ENCODE peak calls at places on chromosomes 16 and 17, in eight cellular contexts. O is 8988T; T is EL; Y is stimulated activated CD4-positive, alpha-beta T cell treated with anti-CD3 and anti-CD28 coated beads, Interleukin-2, amount 100 ng/mL, for 48 hours; V is endodermal cell; F is hepatic stellate cell; K is left colon; I is cardiac muscle cell. R is an unnamed sample.

GRCh38 chr16:22727285-22728166 is 86.4 kb upstream of the HS3ST2 start:
- DNase-seq in V (no peak), K (no peak), Y (no peak), F (no peak), O (no peak), I (no peak), T (no peak), R (no peak)

GRCh38 chr16:3183445-3184139 is 4.4 kb upstream of the OR1F1 start:
- DNase-seq in T (no peak), K (no peak), F (no peak), Y (no peak), I (no peak), V (peak; percentile 83), O (no peak), R (no peak)

GRCh38 chr16:86874141-86874540 is 295.8 kb downstream of the FOXL1 start:
- DNase-seq in I (peak; percentile 62), V (peak; percentile 93), K (no peak), Y (peak; percentile 30), T (peak; percentile 36), F (peak; percentile 42), O (peak; percentile 86), R (peak; percentile 59)

GRCh38 chr17:27420211-27420950 is 35.9 kb upstream of the KSR1 start:
- DNase-seq in I (no peak), K (no peak), Y (no peak), V (no peak), F (no peak), T (no peak), O (no peak), R (no peak)

GRCh38 chr17:41810659-41811548 is 845 bp downstream of the P3H4 start:
- DNase-seq in I (no peak), V (peak; percentile 85), T (no peak), F (peak; percentile 31), Y (no peak), O (no peak), K (no peak), R (peak; percentile 30)

GRCh38 chr17:38701504-38702165 is 3.4 kb upstream of the MLLT6 start:
- DNase-seq in F (no peak), K (no peak), T (peak; percentile 56), I (no peak), Y (peak; percentile 79), O (no peak), V (no peak), R (peak; percentile 63)

GRCh38 chr17:68544521-68544920 is 32.3 kb downstream of the PRKAR1A start:
- DNase-seq in K (no peak), V (no peak), O (no peak), F (no peak), T (no peak), Y (no peak), I (no peak), R (no peak)

GRCh38 chr17:9488556-9488955 is 87.1 kb downstream of the STX8 start:
- DNase-seq in I (no peak), T (no peak), K (no peak), Y (no peak), V (no peak), O (no peak), F (no peak), R (no peak)

GRCh38 chr16:48184681-48185080 is 28.9 kb upstream of the ABCC12 start:
- DNase-seq in T (no peak), F (no peak), V (no peak), O (no peak), K (no peak), I (no peak), Y (no peak), R (no peak)

GRCh38 chr16:1899641-1900451 is 18.4 kb downstream of the HS3ST6 start:
- DNase-seq in I (no peak), F (no peak), K (peak; percentile 68), Y (no peak), V (no peak), O (no peak), T (no peak), R (no peak)

GRCh38 chr17:81923302-81924260 is 4.0 kb downstream of the MAFG start:
- DNase-seq in O (peak; percentile 75), K (peak; percentile 84), Y (no peak), V (peak; percentile 94), I (peak; percentile 87), T (peak; percentile 74), F (peak; percentile 88), R (peak; percentile 79)

GRCh38 chr16:54175552-54176375 is 110.8 kb downstream of the IRX3 start:
- DNase-seq in V (no peak), T (peak; percentile 6), I (no peak), F (no peak), O (no peak), K (no peak), Y (no peak), R (no peak)

GRCh38 chr17:10673318-10673717 is 16.2 kb upstream of the MYH3 start:
- DNase-seq in Y (no peak), T (no peak), O (no peak), V (no peak), K (no peak), F (no peak), I (no peak), R (no peak)

GRCh38 chr16:8575399-8575798 is 14.9 kb downstream of the TMEM114 start:
- DNase-seq in I (no peak), T (no peak), K (no peak), O (no peak), Y (no peak), F (no peak), V (no peak), R (no peak)

GRCh38 chr17:62064791-62065563 is at the start of gene MED13:
- DNase-seq in F (peak; percentile 63), I (peak; percentile 78), K (peak; percentile 62), Y (peak; percentile 36), T (peak; percentile 53), O (peak; percentile 24), V (peak; percentile 90), R (peak; percentile 63)

GRCh38 chr16:88533945-88534641 is 36.1 kb upstream of the ZC3H18 start:
- DNase-seq in V (peak; percentile 92), O (no peak), I (peak; percentile 82), T (peak; percentile 71), F (peak; percentile 89), Y (peak; percentile 72), K (peak; percentile 65), R (peak; percentile 80)

R was measured in ELR.